ENCODE peak calls at places on chromosomes 5 and 9, in nine cellular contexts. V is stimulated activated CD8-positive, alpha-beta memory T cell treated with anti-CD3 and anti-CD28 coated beads, Interleukin-15, amount 100 ng/mL, for 1 hour; P is M059J; D is cardiac fibroblast; E is Peyer's patch; Y is activated CD8-positive, alpha-beta memory T cell treated with anti-CD3 and anti-CD28 coated beads, Interleukin-2, amount 50 U/mL, for 48 hours; B is nucleus accumbens; I is EL; G is CD4-positive, alpha-beta T cell. A is an unnamed sample.

GRCh38 chr5:14960120-14960462 is 88.5 kb upstream of the ANKH start:
- DNase-seq in D (no peak), E (no peak), P (no peak), V (no peak), Y (no peak), I (no peak), B (no peak), G (no peak), A (no peak)

GRCh38 chr5:91103353-91104061 is 279.6 kb downstream of the ARRDC3 start:
- DNase-seq in V (no peak), E (no peak), Y (no peak), I (no peak), D (peak; percentile 76), B (no peak), P (no peak), G (no peak), A (no peak)

GRCh38 chr5:170338933-170339779 is 41.6 kb upstream of the LCP2 start:
- DNase-seq in E (peak; percentile 83), B (no peak), P (no peak), D (no peak), G (peak; percentile 67), V (peak; percentile 52), Y (peak; percentile 72), I (no peak), A (no peak)

GRCh38 chr5:173581408-173582197 is 34.8 kb downstream of the BOD1 start:
- DNase-seq in B (no peak), I (peak; percentile 39), P (no peak), E (peak; percentile 52), G (peak; percentile 11), D (peak; percentile 46), V (peak; percentile 7), Y (peak; percentile 88), A (no peak)

GRCh38 chr5:14812166-14812565 is 59.4 kb downstream of the ANKH start:
- DNase-seq in B (no peak), V (no peak), E (no peak), G (no peak), P (no peak), I (no peak), D (no peak), Y (no peak), A (no peak)

GRCh38 chr5:150523472-150524350 is 15.8 kb downstream of the NDST1 start:
- DNase-seq in D (peak; percentile 86), Y (no peak), V (no peak), G (no peak), I (peak; percentile 75), E (peak; percentile 63), B (no peak), P (peak; percentile 59), A (peak; percentile 64)

GRCh38 chr9:115144706-115145105 is 26.7 kb upstream of the TNC start:
- DNase-seq in V (no peak), P (peak; percentile 63), G (no peak), Y (no peak), D (no peak), E (no peak), B (no peak), I (peak; percentile 39), A (no peak)

GRCh38 chr5:173001229-173001841 is 17.8 kb downstream of the ATP6V0E1 start:
- DNase-seq in B (no peak), E (no peak), D (no peak), Y (peak; percentile 55), G (no peak), P (no peak), I (no peak), V (no peak), A (no peak)

GRCh38 chr9:89632136-89633135 is 27.6 kb downstream of the GADD45G start:
- DNase-seq in D (no peak), B (no peak), V (no peak), G (no peak), P (no peak), Y (no peak), I (no peak), E (no peak), A (no peak)

GRCh38 chr9:132182609-132183073 is 20.8 kb downstream of the NTNG2 start:
- DNase-seq in V (no peak), P (peak; percentile 40), I (no peak), E (no peak), G (no peak), D (no peak), Y (no peak), B (no peak), A (peak; percentile 30)

GRCh38 chr5:141077826-141078225 is 16.6 kb upstream of the PCDHB2 start:
- DNase-seq in G (no peak), E (no peak), P (no peak), V (no peak), D (no peak), B (no peak), I (no peak), Y (no peak), A (no peak)